ENCODE peak calls at places on chromosomes 7 and 10, in four cellular contexts. G is A549, L is K562, A is H1. J is an unnamed sample.

GRCh38 chr7:152968003-152968402 is 208.5 kb downstream of the ACTR3B start:
- DNase-seq in G (no peak), L (no peak), A (no peak), J (no peak)

GRCh38 chr7:155840262-155840885 is 28.1 kb upstream of the SHH start:
- DNase-seq in G (no peak), L (no peak), A (no peak), J (no peak)

GRCh38 chr7:522071-522937 is 2.7 kb upstream of the PDGFA start:
- DNase-seq in G (no peak), L (peak), A (no peak), J (no peak)

GRCh38 chr10:34539533-34540315 is 275.4 kb downstream of the PARD3 start:
- DNase-seq in G (peak), L (no peak), A (no peak), J (no peak)

GRCh38 chr7:37901890-37902524 is 14.6 kb downstream of the SFRP4 start:
- DNase-seq in G (peak), L (no peak), A (no peak), J (no peak)

GRCh38 chr7:41058986-41059741 is 643.7 kb downstream of the INHBA start:
- DNase-seq in G (no peak), L (no peak), A (peak), J (no peak)

GRCh38 chr10:63236113-63236935 is 103.2 kb downstream of the NRBF2 start:
- DNase-seq in G (peak), L (no peak), A (no peak), J (no peak)

GRCh38 chr7:156184164-156184563 is 371.9 kb upstream of the SHH start:
- DNase-seq in G (no peak), L (no peak), A (no peak), J (no peak)

GRCh38 chr10:132548106-132548823 is 10.7 kb downstream of the INPP5A start:
- DNase-seq in G (no peak), L (no peak), A (no peak), J (no peak)

GRCh38 chr7:112067609-112068540 is 138.3 kb downstream of the DOCK4 start:
- DNase-seq in G (peak), L (no peak), A (no peak), J (no peak)

GRCh38 chr7:90957883-90958282 is 306.4 kb upstream of the FZD1 start:
- DNase-seq in G (no peak), L (no peak), A (no peak), J (no peak)

GRCh38 chr10:16520900-16521299 is 779 bp downstream of the C1QL3 start:
- DNase-seq in G (no peak), L (no peak), A (no peak), J (peak)

GRCh38 chr7:123624527-123625183 is 23.0 kb downstream of the ASB15 start:
- DNase-seq in G (peak), L (peak), A (peak), J (peak)

GRCh38 chr10:81600185-81600584 is 274.8 kb upstream of the NRG3 start:
- DNase-seq in G (peak), L (no peak), A (no peak), J (no peak)

GRCh38 chr7:94295805-94296204 is 98.9 kb upstream of the COL1A2 start:
- DNase-seq in G (peak), L (no peak), A (no peak), J (peak)

GRCh38 chr7:127582361-127582760 is 3.0 kb downstream of the GCC1 start:
- DNase-seq in G (no peak), L (no peak), A (no peak), J (no peak)

GRCh38 chr10:77909755-77910375 is 16.7 kb downstream of the DLG5 start:
- DNase-seq in G (peak), L (peak), A (no peak), J (no peak)

GRCh38 chr10:132684164-132684891 is 101.6 kb downstream of the NKX6-2 start:
- DNase-seq in G (no peak), L (no peak), A (no peak), J (no peak)

GRCh38 chr10:93541402-93542357 is 24.8 kb upstream of the FFAR4 start:
- DNase-seq in G (peak), L (peak), A (no peak), J (peak)

GRCh38 chr7:70571986-70572385 is 560.0 kb upstream of the GALNT17 start:
- DNase-seq in G (no peak), L (no peak), A (no peak), J (no peak)

GRCh38 chr7:101308245-101309085 is 13.1 kb downstream of the IFT22 start:
- DNase-seq in G (peak), L (peak), A (no peak), J (peak)

GRCh38 chr10:100567249-100567648 is 31.5 kb downstream of the HIF1AN start:
- DNase-seq in G (no peak), L (no peak), A (no peak), J (no peak)

GRCh38 chr10:28668363-28669226 is 8.7 kb upstream of the BAMBI start:
- DNase-seq in G (peak), L (peak), A (no peak), J (peak)
- TF ChIP-seq USF2 in G (no peak), L (no peak), A (no peak), J (no peak)

GRCh38 chr10:6005856-6006390 is 28.6 kb upstream of the IL15RA start:
- DNase-seq in G (no peak), L (no peak), A (no peak), J (no peak)
- TF ChIP-seq EP300 in G (no peak), L (no peak), A (no peak), J (no peak)

GRCh38 chr7:33388332-33388731 is 259.0 kb downstream of the BBS9 start:
- DNase-seq in G (no peak), L (no peak), A (no peak), J (no peak)

GRCh38 chr7:33395340-33395739 is 266.0 kb downstream of the BBS9 start:
- DNase-seq in G (no peak), L (no peak), A (no peak), J (no peak)

GRCh38 chr7:33393770-33394169 is 264.4 kb downstream of the BBS9 start:
- DNase-seq in G (no peak), L (no peak), A (no peak), J (no peak)

DNA sequence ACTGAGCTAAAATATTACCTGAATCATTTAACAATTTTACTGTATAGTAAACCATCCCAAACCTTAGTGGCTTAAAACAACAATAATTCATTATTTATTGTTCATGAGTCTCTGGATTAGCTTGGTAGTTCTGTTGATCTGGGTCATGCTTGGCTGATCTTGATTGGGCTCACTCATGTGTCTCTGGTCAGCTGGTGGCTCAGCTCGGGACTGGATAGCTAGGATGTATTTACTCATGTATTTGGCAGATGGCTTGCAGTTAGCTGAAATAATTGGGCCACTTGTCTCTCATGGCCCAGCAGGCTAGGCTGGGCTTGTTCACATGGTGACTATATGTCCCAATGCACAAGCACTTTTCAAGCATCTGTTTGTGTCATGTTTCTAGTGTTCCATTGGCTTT is 262.8 kb downstream of the BBS9 start:
- DNase-seq in G (no peak), L (no peak), A (no peak), J (no peak)
- TF ChIP-seq USF2 in G (no peak), L (no peak), A (no peak), J (no peak)

GRCh38 chr7:107811934-107812333 is 8.9 kb upstream of the SLC26A3 start:
- DNase-seq in G (no peak), L (no peak), A (no peak), J (no peak)
- TF ChIP-seq EP300 in G (no peak), L (no peak), A (no peak), J (no peak)